ENCODE peak calls at places on chromosomes 13 and 19, in six cellular contexts. R, D, S, V, Z and W are unnamed samples.
A peak's percentile ranks its signal among the peaks of the same experiment; 100 is the strongest.

GRCh38 chr19:18282021-18282787 is 782 bp upstream of the JUND start:
- DNase-seq in R (no peak), D (no peak), S (no peak), V (no peak), Z (no peak), W (no peak)

GRCh38 chr13:113365551-113365971 is 1.6 kb upstream of the GRTP1 start:
- DNase-seq in R (no peak), D (no peak), S (no peak), V (no peak), Z (no peak), W (no peak)

GRCh38 chr13:60679131-60679530 is 282.1 kb downstream of the TDRD3 start:
- DNase-seq in R (no peak), D (no peak), S (no peak), V (peak; percentile 2), Z (no peak), W (no peak)

GRCh38 chr19:23916991-23917390 is 2.3 kb downstream of the ZNF726 start:
- DNase-seq in R (peak; percentile 27), D (no peak), S (no peak), V (peak; percentile 2), Z (no peak), W (no peak)

GRCh38 chr19:5621945-5622464 is 571 bp downstream of the SAFB2 start:
- DNase-seq in R (no peak), D (peak; percentile 14), S (no peak), V (no peak), Z (peak; percentile 22), W (no peak)

GRCh38 chr19:45099465-45100201 is 6.7 kb downstream of the PPP1R37 start:
- DNase-seq in R (no peak), D (no peak), S (no peak), V (no peak), Z (no peak), W (no peak)

GRCh38 chr13:26247608-26248007 is 6.3 kb upstream of the CDK8 start:
- DNase-seq in R (no peak), D (no peak), S (no peak), V (no peak), Z (no peak), W (no peak)

GRCh38 chr19:13804830-13805683 is 9.8 kb downstream of the ZSWIM4 start:
- DNase-seq in R (no peak), D (no peak), S (no peak), V (no peak), Z (no peak), W (no peak)

GRCh38 chr19:47742636-47743035 is 2.7 kb upstream of the NOP53 start:
- DNase-seq in R (no peak), D (no peak), S (no peak), V (peak; percentile 53), Z (no peak), W (no peak)

GRCh38 chr19:19445911-19446361 is 40.5 kb downstream of the GATAD2A start:
- DNase-seq in R (no peak), D (no peak), S (no peak), V (no peak), Z (no peak), W (no peak)

GRCh38 chr19:48450863-48451262 is 4.5 kb upstream of the KCNJ14 start:
- DNase-seq in R (no peak), D (no peak), S (no peak), V (no peak), Z (no peak), W (no peak)

GRCh38 chr19:604355-604754 is 14.7 kb downstream of the HCN2 start:
- DNase-seq in R (no peak), D (no peak), S (peak; percentile 30), V (no peak), Z (no peak), W (no peak)

GRCh38 chr19:2850256-2850925 is 9.1 kb downstream of the ZNF555 start:
- DNase-seq in R (no peak), D (no peak), S (no peak), V (no peak), Z (no peak), W (no peak)

GRCh38 chr13:39684531-39685137 is 29.2 kb downstream of the COG6 start:
- DNase-seq in R (no peak), D (no peak), S (peak; percentile 8), V (peak; percentile 66), Z (no peak), W (no peak)

GRCh38 chr13:32036762-32037161 is 5.2 kb downstream of the FRY start:
- DNase-seq in R (no peak), D (no peak), S (no peak), V (no peak), Z (no peak), W (no peak)

GRCh38 chr19:38224014-38224862 is at the start of gene DPF1:
- DNase-seq in R (no peak), D (no peak), S (peak; percentile 91), V (peak; percentile 75), Z (peak; percentile 64), W (peak; percentile 100)

GRCh38 chr13:58134012-58134411 is 502.5 kb downstream of the PCDH17 start:
- DNase-seq in R (no peak), D (no peak), S (no peak), V (no peak), Z (no peak), W (no peak)

GRCh38 chr19:43329989-43330388 is 23.5 kb upstream of the CD177 start:
- DNase-seq in R (no peak), D (no peak), S (no peak), V (no peak), Z (no peak), W (no peak)

GRCh38 chr13:37615271-37615670 is 16.7 kb upstream of the POSTN start:
- DNase-seq in R (no peak), D (no peak), S (no peak), V (no peak), Z (no peak), W (no peak)

GRCh38 chr13:110921209-110921608 is 6.3 kb upstream of the ANKRD10 start:
- DNase-seq in R (no peak), D (no peak), S (no peak), V (no peak), Z (no peak), W (no peak)